ENCODE peak calls at places on chromosome 22, in six cellular contexts. L is T-cell, B is NCI-H774, P is NCI-H2029, W is SJCRH30, X is left kidney. U is an unnamed sample.

GRCh38 chr22:31818481-31819392 is 64.9 kb downstream of the DEPDC5 start:
- DNase-seq in P (no peak), X (peak; percentile 7), L (no peak), W (no peak), B (no peak), U (no peak)

GRCh38 chr22:48605856-48606255 is 1221.8 kb downstream of the BRD1 start:
- DNase-seq in P (peak; percentile 50), W (peak; percentile 33), X (no peak), B (no peak), L (no peak), U (no peak)

GRCh38 chr22:31753005-31753633 is 700 bp upstream of the DEPDC5 start:
- DNase-seq in L (no peak), X (peak; percentile 93), W (peak; percentile 86), B (no peak), P (peak; percentile 63), U (peak; percentile 62)

GRCh38 chr22:46547883-46548244 is 10.4 kb upstream of the CELSR1 start:
- DNase-seq in B (no peak), P (no peak), X (peak; percentile 15), W (no peak), L (no peak), U (peak; percentile 75)

GRCh38 chr22:50376064-50376747 is 33.1 kb downstream of the PPP6R2 start:
- DNase-seq in W (no peak), B (no peak), X (no peak), P (no peak), L (no peak), U (no peak)

GRCh38 chr22:43109921-43110443 is 568 bp upstream of the BIK start:
- DNase-seq in W (no peak), L (no peak), X (peak; percentile 39), B (no peak), P (no peak), U (no peak)

GRCh38 chr22:23074451-23074850 is 4.1 kb downstream of the GNAZ start:
- DNase-seq in L (no peak), B (no peak), P (no peak), X (no peak), W (no peak), U (peak; percentile 24)

GRCh38 chr22:19641254-19641982 is 72.9 kb upstream of the SEPTIN5 start:
- DNase-seq in B (peak; percentile 71), W (no peak), X (peak; percentile 87), L (no peak), P (peak; percentile 29), U (no peak)

GRCh38 chr22:20249797-20250354 is 18.2 kb downstream of the RTN4R start:
- DNase-seq in X (no peak), L (no peak), P (peak; percentile 74), W (peak; percentile 81), B (no peak), U (no peak)

GRCh38 chr22:48398181-48398905 is 1429.3 kb downstream of the BRD1 start:
- DNase-seq in L (no peak), B (no peak), P (no peak), W (no peak), X (no peak), U (no peak)

GRCh38 chr22:39077513-39077840 is 402 bp downstream of the APOBEC3G start:
- DNase-seq in B (no peak), X (no peak), L (no peak), P (no peak), W (no peak), U (no peak)

GRCh38 chr22:24506802-24507438 is 11.8 kb downstream of the UPB1 start:
- DNase-seq in B (peak; percentile 70), L (no peak), P (peak; percentile 68), X (no peak), W (no peak), U (no peak)

GRCh38 chr22:37052386-37053309 is 1.1 kb downstream of the KCTD17 start:
- DNase-seq in X (no peak), L (no peak), W (no peak), P (no peak), B (no peak), U (no peak)

GRCh38 chr22:17366830-17367229 is 2.4 kb upstream of the CECR2 start:
- DNase-seq in L (peak; percentile 14), B (no peak), X (peak; percentile 82), P (no peak), W (peak; percentile 28), U (no peak)

GRCh38 chr22:24510694-24511625 is 15.8 kb downstream of the UPB1 start:
- DNase-seq in L (no peak), X (peak; percentile 53), W (peak; percentile 57), B (no peak), P (no peak), U (no peak)

GRCh38 chr22:46577361-46578249 is 40.2 kb upstream of the CELSR1 start:
- DNase-seq in P (no peak), W (no peak), L (no peak), X (peak; percentile 53), B (no peak), U (peak; percentile 60)

GRCh38 chr22:46064236-46064965 is 85.9 kb upstream of the PPARA start:
- DNase-seq in L (no peak), B (no peak), X (no peak), W (no peak), P (no peak), U (peak; percentile 39)

GRCh38 chr22:19942886-19943664 is 1.5 kb upstream of the TXNRD2 start:
- DNase-seq in P (no peak), L (no peak), W (peak; percentile 72), X (peak; percentile 50), B (no peak), U (peak; percentile 37)

GRCh38 chr22:49693848-49694247 is 133.8 kb downstream of the BRD1 start:
- DNase-seq in B (no peak), X (no peak), W (no peak), P (no peak), L (no peak), U (no peak)

GRCh38 chr22:22767876-22768602 is 119.6 kb upstream of the IGLL5 start:
- DNase-seq in P (no peak), W (no peak), X (no peak), L (no peak), B (no peak), U (no peak)

GRCh38 chr22:44291265-44292006 is 21.3 kb downstream of the SHISAL1 start:
- DNase-seq in X (no peak), B (no peak), L (no peak), W (no peak), P (no peak), U (no peak)

GRCh38 chr22:23878219-23878618 is 16.0 kb upstream of the MIF start:
- DNase-seq in B (no peak), X (peak; percentile 44), L (no peak), P (no peak), W (no peak), U (no peak)

GRCh38 chr22:47705350-47705749 is 942.9 kb downstream of the TBC1D22A start:
- DNase-seq in B (no peak), W (no peak), P (no peak), X (no peak), L (no peak), U (no peak)

GRCh38 chr22:23401111-23401909 is 178.8 kb downstream of the IGLL1 start:
- DNase-seq in X (peak; percentile 51), B (no peak), W (no peak), L (no peak), P (no peak), U (no peak)

GRCh38 chr22:39431821-39432251 is 25.0 kb upstream of the MGAT3 start:
- DNase-seq in W (no peak), P (no peak), L (no peak), X (no peak), B (no peak), U (no peak)

GRCh38 chr22:29044657-29045176 is 16.9 kb downstream of the C22orf31 start:
- DNase-seq in X (no peak), P (no peak), L (no peak), B (no peak), W (no peak), U (no peak)

GRCh38 chr22:50308597-50308935 is 1.1 kb upstream of the PLXNB2 start:
- DNase-seq in W (peak; percentile 96), X (peak; percentile 80), P (no peak), L (no peak), B (no peak), U (peak; percentile 86)

U was measured in lower lobe of right lung.